ENCODE peak calls at places on chromosomes 13 and 19, in nine cellular contexts. J is astrocyte, V is mammary epithelial cell, O is hepatocyte, G is MM.1S, H is HepG2, Y is HCT116, A is GM23248, E is GM23338. U is an unnamed sample.

GRCh38 chr13:45327253-45327954 is 13.6 kb downstream of the TPT1 start:
- DNase-seq in J (no peak), V (peak), O (no peak), G (no peak), H (no peak), Y (no peak), A (no peak), E (peak), U (no peak)

GRCh38 chr13:113765241-113765910 is 6.3 kb downstream of the TMEM255B start:
- DNase-seq in J (no peak), V (no peak), O (no peak), G (no peak), H (no peak), Y (no peak), A (peak), E (peak), U (no peak)

GRCh38 chr19:55913643-55914268 is 18.4 kb downstream of the NLRP13 start:
- DNase-seq in J (no peak), V (no peak), O (no peak), G (no peak), H (no peak), Y (peak), A (no peak), E (no peak), U (no peak)

GRCh38 chr19:16060294-16060693 is 16.0 kb upstream of the TPM4 start:
- DNase-seq in J (no peak), V (no peak), O (no peak), G (no peak), H (no peak), Y (no peak), A (no peak), E (no peak), U (no peak)

GRCh38 chr19:14147797-14148605 is 11.6 kb upstream of the ASF1B start:
- DNase-seq in J (peak), V (peak), O (peak), G (no peak), H (peak), Y (peak), A (peak), E (peak), U (peak)

GRCh38 chr13:95749545-95749944 is 72.6 kb downstream of the DNAJC3 start:
- DNase-seq in J (no peak), V (peak), O (no peak), G (peak), H (no peak), Y (no peak), A (no peak), E (no peak), U (no peak)

GRCh38 chr19:47179643-47180310 is 49.1 kb downstream of the SAE1 start:
- DNase-seq in J (no peak), V (no peak), O (no peak), G (no peak), H (no peak), Y (no peak), A (no peak), E (no peak), U (no peak)

GRCh38 chr19:926595-927043 is 784 bp downstream of the ARID3A start:
- DNase-seq in J (no peak), V (no peak), O (peak), G (peak), H (no peak), Y (no peak), A (peak), E (peak), U (no peak)

GRCh38 chr13:44818428-44818827 is 170.8 kb downstream of the NUFIP1 start:
- DNase-seq in J (no peak), V (peak), O (peak), G (no peak), H (peak), Y (peak), A (peak), E (peak), U (no peak)

GRCh38 chr13:51785592-51786424 is 18.2 kb downstream of the DHRS12 start:
- DNase-seq in J (peak), V (no peak), O (peak), G (no peak), H (no peak), Y (no peak), A (peak), E (no peak), U (peak)

GRCh38 chr19:52923782-52924593 is 760 bp upstream of the ZNF888 start:
- DNase-seq in J (no peak), V (peak), O (peak), G (no peak), H (peak), Y (no peak), A (peak), E (peak), U (peak)

GRCh38 chr13:25329706-25330105 is 28.3 kb downstream of the NUP58 start:
- DNase-seq in J (peak), V (peak), O (peak), G (no peak), H (no peak), Y (no peak), A (peak), E (no peak), U (peak)

GRCh38 chr13:64505511-64505910 is 2724.6 kb downstream of the PCDH9 start:
- DNase-seq in J (peak), V (peak), O (no peak), G (no peak), H (no peak), Y (no peak), A (peak), E (no peak), U (peak)

GRCh38 chr19:13115936-13116281 is 631 bp downstream of the TRMT1 start:
- DNase-seq in J (no peak), V (no peak), O (no peak), G (no peak), H (no peak), Y (no peak), A (no peak), E (no peak), U (no peak)

GRCh38 chr13:109773276-109773675 is 13.1 kb downstream of the IRS2 start:
- DNase-seq in J (no peak), V (peak), O (no peak), G (no peak), H (no peak), Y (no peak), A (no peak), E (no peak), U (no peak)

GRCh38 chr13:23579072-23579885 is 9.1 kb downstream of the TNFRSF19 start:
- DNase-seq in J (peak), V (peak), O (peak), G (peak), H (peak), Y (peak), A (peak), E (peak), U (peak)

GRCh38 chr13:109275848-109276247 is 510.5 kb downstream of the IRS2 start:
- DNase-seq in J (no peak), V (peak), O (peak), G (no peak), H (no peak), Y (no peak), A (peak), E (peak), U (no peak)

GRCh38 chr19:38434549-38435051 is 1.1 kb downstream of the RYR1 start:
- DNase-seq in J (no peak), V (no peak), O (peak), G (no peak), H (no peak), Y (no peak), A (no peak), E (peak), U (no peak)

GRCh38 chr19:29871143-29871542 is 59.4 kb downstream of the CCNE1 start:
- DNase-seq in J (no peak), V (no peak), O (peak), G (no peak), H (no peak), Y (no peak), A (no peak), E (no peak), U (no peak)

GRCh38 chr19:13783565-13784500 is 9.6 kb downstream of the C19orf53 start:
- DNase-seq in J (no peak), V (no peak), O (no peak), G (no peak), H (no peak), Y (no peak), A (no peak), E (no peak), U (no peak)

GRCh38 chr19:2327773-2328400 is 499 bp downstream of the LSM7 start:
- DNase-seq in J (peak), V (peak), O (peak), G (peak), H (peak), Y (peak), A (peak), E (peak), U (peak)

GRCh38 chr19:49637865-49638350 is 2.0 kb downstream of the RRAS start:
- DNase-seq in J (peak), V (peak), O (peak), G (no peak), H (no peak), Y (no peak), A (peak), E (peak), U (peak)

GRCh38 chr13:106232680-106233079 is 302.8 kb downstream of the EFNB2 start:
- DNase-seq in J (no peak), V (no peak), O (no peak), G (no peak), H (no peak), Y (no peak), A (no peak), E (peak), U (no peak)

GRCh38 chr13:24168392-24168750 is 7.9 kb downstream of the SPATA13 start:
- DNase-seq in J (peak), V (no peak), O (no peak), G (no peak), H (no peak), Y (no peak), A (peak), E (no peak), U (peak)

GRCh38 chr13:109163052-109163413 is 533.6 kb downstream of the MYO16 start:
- DNase-seq in J (no peak), V (no peak), O (no peak), G (no peak), H (no peak), Y (no peak), A (peak), E (no peak), U (no peak)

GRCh38 chr19:38729653-38730469 is 14.4 kb downstream of the CAPN12 start:
- DNase-seq in J (no peak), V (peak), O (peak), G (peak), H (peak), Y (peak), A (peak), E (peak), U (peak)

GRCh38 chr13:98664510-98664909 is 87.6 kb upstream of the STK24 start:
- DNase-seq in J (no peak), V (no peak), O (no peak), G (no peak), H (no peak), Y (no peak), A (no peak), E (no peak), U (no peak)

GRCh38 chr13:57375876-57376275 is 208.9 kb downstream of the PRR20E start:
- DNase-seq in J (no peak), V (no peak), O (no peak), G (no peak), H (no peak), Y (no peak), A (no peak), E (no peak), U (no peak)

GRCh38 chr19:21604941-21605548 is 99.6 kb downstream of the ZNF429 start:
- DNase-seq in J (peak), V (peak), O (no peak), G (no peak), H (no peak), Y (no peak), A (peak), E (no peak), U (peak)

GRCh38 chr19:748274-748598 is 2.7 kb upstream of the MISP start:
- DNase-seq in J (no peak), V (no peak), O (peak), G (peak), H (no peak), Y (no peak), A (no peak), E (no peak), U (no peak)

GRCh38 chr13:29569253-29570057 is 26.0 kb downstream of the SLC7A1 start:
- DNase-seq in J (no peak), V (no peak), O (no peak), G (no peak), H (peak), Y (no peak), A (no peak), E (no peak), U (no peak)

GRCh38 chr19:41569481-41570150 is 6.3 kb upstream of the CEACAM21 start:
- DNase-seq in J (no peak), V (no peak), O (no peak), G (no peak), H (no peak), Y (no peak), A (no peak), E (peak), U (no peak)

GRCh38 chr19:41563847-41564514 is 12.0 kb upstream of the CEACAM21 start:
- DNase-seq in J (no peak), V (peak), O (no peak), G (no peak), H (no peak), Y (no peak), A (no peak), E (peak), U (no peak)

GRCh38 chr19:41570179-41570578 is 5.8 kb upstream of the CEACAM21 start:
- DNase-seq in J (no peak), V (no peak), O (no peak), G (no peak), H (no peak), Y (no peak), A (no peak), E (peak), U (no peak)

GRCh38 chr19:41565384-41565730 is 10.6 kb upstream of the CEACAM21 start:
- DNase-seq in J (no peak), V (no peak), O (no peak), G (no peak), H (no peak), Y (no peak), A (no peak), E (no peak), U (no peak)

DNA sequence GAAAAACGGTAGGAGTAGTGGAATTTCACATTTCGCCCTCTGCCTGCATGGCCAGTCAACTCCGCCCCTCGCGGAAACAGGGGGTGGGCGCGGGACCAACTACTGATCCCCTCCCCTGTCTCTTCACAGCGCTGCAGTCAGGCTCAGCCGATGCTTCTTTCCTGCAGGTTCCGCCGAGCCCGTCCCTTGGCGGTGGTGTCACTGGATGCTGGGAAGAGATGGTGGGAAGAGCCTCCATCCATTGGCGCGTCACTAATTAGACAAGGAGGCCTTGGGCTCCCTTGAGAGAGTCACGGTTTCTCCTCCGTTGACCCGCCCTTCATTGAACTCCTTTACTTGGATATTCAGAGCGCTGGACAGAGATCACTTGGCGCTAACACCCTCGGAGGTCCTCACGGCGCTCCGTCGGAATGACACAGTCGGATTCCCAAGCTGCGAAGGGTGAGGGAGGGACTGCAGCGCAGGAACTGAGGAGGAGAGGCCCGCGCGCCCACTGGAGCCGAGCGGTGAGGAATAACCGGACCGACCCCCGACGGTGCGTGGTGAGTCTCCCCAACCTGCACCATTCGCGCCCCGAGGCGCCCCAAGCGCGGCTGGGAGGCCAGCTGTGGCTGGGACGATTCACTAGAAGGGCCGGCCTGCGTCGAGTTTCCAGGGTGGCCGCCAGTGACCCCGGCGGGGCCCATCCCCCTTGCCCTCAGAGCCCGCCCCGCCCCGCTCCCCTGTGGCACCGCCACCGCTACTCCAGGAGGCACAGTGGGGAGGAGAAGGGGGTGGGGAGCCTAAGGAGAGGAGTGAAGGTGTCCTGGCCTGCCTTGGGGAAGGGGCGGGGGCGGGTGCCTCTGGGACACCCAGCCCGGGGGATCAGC is 11.2 kb upstream of the CEACAM21 start:
- DNase-seq in J (no peak), V (no peak), O (no peak), G (no peak), H (no peak), Y (no peak), A (peak), E (peak), U (no peak)
- TF ChIP-seq EZH2 in J (peak), V (peak), O (no peak), G (no peak), H (no peak), Y (no peak), A (peak), E (peak), U (peak)

GRCh38 chr19:35673121-35673804 is 6.9 kb downstream of the UPK1A start:
- DNase-seq in J (peak), V (peak), O (peak), G (peak), H (peak), Y (peak), A (peak), E (peak), U (peak)
- H3K4me2 ChIP-seq in J (peak), V (peak), O (peak), G (peak), H (peak), Y (peak), A (peak), E (peak), U (peak)

DNA sequence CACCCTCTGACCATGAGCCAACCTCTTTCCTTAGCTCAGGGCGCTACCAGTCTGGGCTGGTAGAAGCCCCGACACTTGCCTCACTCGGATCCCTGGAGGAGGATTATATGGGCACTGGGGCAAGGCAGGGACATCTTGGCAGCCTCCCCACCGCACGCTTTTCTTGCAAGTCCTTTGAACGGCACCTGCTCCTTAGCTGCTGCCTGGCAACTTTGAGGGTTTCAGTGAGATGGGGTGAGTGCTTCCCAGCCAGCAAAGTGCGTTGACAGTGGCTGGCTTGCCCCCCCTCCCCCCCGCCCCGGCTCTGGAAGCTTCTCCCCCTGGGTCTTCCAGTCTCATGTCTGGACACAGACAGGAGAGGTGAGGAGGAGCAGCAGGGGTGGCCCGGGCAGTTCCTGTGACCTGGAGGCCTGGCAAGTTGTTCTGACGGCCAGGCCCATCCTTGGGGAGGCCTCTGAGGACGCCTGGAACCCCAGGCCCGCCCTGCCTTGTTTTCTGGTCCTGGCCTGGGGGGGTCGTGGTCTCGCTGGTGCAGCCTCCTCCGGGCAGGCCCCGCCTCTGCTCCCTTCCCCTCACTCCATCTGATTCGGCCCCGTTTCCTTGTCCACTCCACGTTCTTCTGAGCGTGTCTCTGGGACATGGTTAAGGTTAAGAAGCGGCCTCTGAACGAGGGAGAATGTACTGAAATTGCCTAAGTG is 75.2 kb downstream of the ATP11A start:
- DNase-seq in J (no peak), V (no peak), O (no peak), G (no peak), H (no peak), Y (no peak), A (no peak), E (no peak), U (no peak)
- TF ChIP-seq EZH2 in J (no peak), V (no peak), O (no peak), G (no peak), H (no peak), Y (no peak), A (no peak), E (no peak), U (no peak)

DNA sequence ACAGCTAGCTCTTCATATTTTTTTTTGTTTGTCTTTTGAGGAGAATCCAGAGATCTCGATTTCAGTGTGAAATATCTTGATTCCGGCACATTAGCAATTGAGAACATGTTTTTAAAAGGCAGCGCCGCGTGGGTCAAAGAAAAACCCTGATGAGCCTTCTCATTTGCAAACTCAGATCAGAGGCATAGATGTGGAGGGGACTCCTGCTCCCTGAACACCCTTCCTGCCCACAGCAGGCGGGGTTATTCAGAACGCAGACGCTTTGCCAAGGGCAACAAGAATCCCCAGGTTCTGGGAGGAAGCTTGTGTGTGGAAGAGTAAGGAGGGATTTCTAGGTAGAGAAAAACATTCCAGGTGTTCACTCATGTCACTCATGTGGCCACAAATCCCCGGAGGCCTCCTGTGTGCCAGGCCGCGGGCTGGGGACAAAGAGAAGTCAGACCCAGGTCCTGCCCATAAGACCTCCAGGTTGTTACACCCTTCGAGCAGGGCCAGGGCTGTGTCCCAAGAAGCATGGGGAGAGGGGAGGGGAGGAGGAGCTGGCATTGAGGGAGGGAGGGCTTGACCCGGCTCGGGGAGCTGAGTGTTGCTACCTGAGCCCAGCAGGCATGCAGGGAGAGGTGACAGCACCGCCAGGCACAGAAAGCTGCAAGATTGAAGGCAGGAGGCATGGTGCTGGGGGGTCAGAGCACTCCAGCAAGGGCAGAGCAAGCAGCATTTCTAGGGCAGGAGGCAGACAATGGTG is 15.9 kb upstream of the IGLON5 start:
- DNase-seq in J (no peak), V (no peak), O (no peak), G (no peak), H (no peak), Y (no peak), A (no peak), E (peak), U (no peak)
- H3K4me2 ChIP-seq in J (no peak), V (no peak), O (no peak), G (no peak), H (no peak), Y (no peak), A (no peak), E (peak), U (no peak)

GRCh38 chr19:3880471-3881271 is at the start of gene ATCAY:
- DNase-seq in J (no peak), V (no peak), O (no peak), G (no peak), H (no peak), Y (no peak), A (no peak), E (peak), U (no peak)
- TF ChIP-seq EZH2 in J (peak), V (peak), O (peak), G (no peak), H (no peak), Y (no peak), A (no peak), E (no peak), U (peak)

DNA sequence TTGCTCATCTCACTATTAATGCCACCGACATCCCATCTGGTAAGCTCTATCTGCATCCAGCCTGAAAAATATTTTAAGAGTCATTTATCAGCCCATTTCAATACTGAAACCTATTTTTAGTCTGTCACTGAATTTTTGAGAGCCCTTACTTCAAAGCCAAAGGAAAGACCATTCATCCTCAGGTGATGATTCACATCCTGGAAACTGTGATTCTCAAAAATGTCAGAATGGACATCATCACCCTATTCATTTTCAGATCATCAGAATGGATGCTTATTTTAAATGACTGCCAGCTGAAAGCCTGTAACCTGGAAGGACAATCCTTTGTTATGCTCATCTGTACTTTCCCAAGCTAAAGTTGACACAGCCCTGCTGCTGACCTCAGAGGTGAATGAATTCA is 27.0 kb downstream of the TNFSF11 start:
- DNase-seq in J (no peak), V (no peak), O (no peak), G (no peak), H (no peak), Y (no peak), A (peak), E (no peak), U (no peak)
- H3K4me2 ChIP-seq in J (peak), V (no peak), O (no peak), G (no peak), H (no peak), Y (no peak), A (peak), E (no peak), U (no peak)